ENCODE peak calls at places on chromosomes 6 and 20, in seven cellular contexts. J is left ventricle myocardium inferior; N is effector memory CD4-positive, alpha-beta T cell; F is psoas muscle; W is aorta; Y is CD8-positive, alpha-beta T cell; G is heart left ventricle. C is an unnamed sample.

GRCh38 chr20:38133680-38134426 is 31.2 kb downstream of the TGM2 start:
- DNase-seq in F (no peak), Y (no peak), J (no peak), W (peak; percentile 16), N (no peak), G (no peak), C (no peak)

GRCh38 chr20:38267251-38267650 is 6.7 kb upstream of the KIAA1755 start:
- DNase-seq in N (no peak), G (no peak), F (no peak), Y (no peak), J (no peak), W (no peak), C (no peak)

GRCh38 chr6:37695857-37696219 is 1.8 kb downstream of the MDGA1 start:
- DNase-seq in Y (no peak), F (no peak), J (no peak), G (no peak), W (no peak), N (no peak), C (no peak)

GRCh38 chr6:25833136-25833535 is 1.3 kb upstream of the SLC17A1 start:
- DNase-seq in F (no peak), J (no peak), W (no peak), Y (no peak), G (no peak), N (no peak), C (no peak)

GRCh38 chr6:100465701-100466409 is 1.1 kb upstream of the SIM1 start:
- DNase-seq in G (no peak), Y (no peak), N (no peak), J (no peak), F (no peak), W (no peak), C (no peak)

GRCh38 chr6:8064638-8065518 is 689 bp upstream of the BLOC1S5 start:
- DNase-seq in G (no peak), Y (no peak), F (no peak), J (no peak), N (no peak), W (no peak), C (no peak)

GRCh38 chr6:16805190-16805860 is 44.1 kb upstream of the ATXN1 start:
- DNase-seq in J (no peak), N (no peak), G (no peak), F (no peak), W (no peak), Y (no peak), C (no peak)

GRCh38 chr20:8720089-8720488 is 348.8 kb upstream of the PLCB4 start:
- DNase-seq in Y (no peak), J (no peak), N (no peak), F (no peak), G (no peak), W (no peak), C (no peak)

GRCh38 chr6:14037402-14038277 is 79.9 kb upstream of the CD83 start:
- DNase-seq in W (no peak), J (no peak), Y (no peak), N (no peak), F (no peak), G (no peak), C (no peak)

GRCh38 chr6:44052419-44053011 is 74.7 kb downstream of the MRPL14 start:
- DNase-seq in F (peak; percentile 80), Y (no peak), W (peak; percentile 66), G (no peak), J (no peak), N (no peak), C (peak; percentile 86)

GRCh38 chr20:35947489-35947888 is 6.8 kb downstream of the SCAND1 start:
- DNase-seq in N (no peak), G (no peak), Y (peak; percentile 29), W (no peak), F (no peak), J (no peak), C (no peak)

GRCh38 chr20:49486064-49486463 is 3.6 kb upstream of the KCNB1 start:
- DNase-seq in N (no peak), F (no peak), G (no peak), W (no peak), J (no peak), Y (no peak), C (no peak)

GRCh38 chr6:15265787-15266186 is 19.9 kb downstream of the JARID2 start:
- DNase-seq in J (no peak), Y (no peak), F (no peak), W (no peak), N (no peak), G (no peak), C (no peak)

GRCh38 chr6:68638225-68638900 is 3.3 kb downstream of the ADGRB3 start:
- DNase-seq in F (no peak), J (peak; percentile 26), G (peak; percentile 18), W (peak; percentile 54), N (no peak), Y (no peak), C (no peak)

GRCh38 chr6:27188206-27188884 is 59.2 kb upstream of the PRSS16 start:
- DNase-seq in F (peak; percentile 63), Y (peak; percentile 23), J (peak; percentile 28), W (peak; percentile 68), N (no peak), G (peak; percentile 34), C (peak; percentile 36)

GRCh38 chr20:62741701-62742491 is 33.3 kb downstream of the NTSR1 start:
- DNase-seq in G (no peak), W (peak; percentile 41), F (peak; percentile 46), N (no peak), J (peak; percentile 4), Y (no peak), C (no peak)

GRCh38 chr20:37872161-37872560 is 30.8 kb upstream of the VSTM2L start:
- DNase-seq in G (no peak), J (no peak), N (no peak), F (no peak), W (peak; percentile 32), Y (no peak), C (no peak)

GRCh38 chr20:25246182-25246943 is 1.5 kb upstream of the PYGB start:
- DNase-seq in Y (no peak), W (no peak), N (no peak), G (no peak), F (no peak), J (no peak), C (no peak)

GRCh38 chr20:63735859-63736718 is at the start of gene LIME1:
- DNase-seq in Y (peak; percentile 87), J (no peak), N (peak; percentile 71), F (peak; percentile 58), W (peak; percentile 63), G (peak; percentile 26), C (no peak)

GRCh38 chr6:41568585-41569384 is 22.6 kb downstream of the FOXP4 start:
- DNase-seq in G (no peak), N (no peak), J (peak; percentile 38), W (no peak), Y (no peak), F (no peak), C (no peak)

GRCh38 chr6:41565701-41566100 is 19.5 kb downstream of the FOXP4 start:
- DNase-seq in J (no peak), Y (no peak), F (peak; percentile 28), W (no peak), N (no peak), G (no peak), C (no peak)

GRCh38 chr6:41564448-41565142 is 18.4 kb downstream of the FOXP4 start:
- DNase-seq in G (no peak), W (no peak), J (no peak), Y (no peak), F (peak; percentile 12), N (no peak), C (no peak)

GRCh38 chr6:41568202-41568584 is 22.0 kb downstream of the FOXP4 start:
- DNase-seq in J (no peak), Y (no peak), G (no peak), N (no peak), F (no peak), W (no peak), C (no peak)

DNA sequence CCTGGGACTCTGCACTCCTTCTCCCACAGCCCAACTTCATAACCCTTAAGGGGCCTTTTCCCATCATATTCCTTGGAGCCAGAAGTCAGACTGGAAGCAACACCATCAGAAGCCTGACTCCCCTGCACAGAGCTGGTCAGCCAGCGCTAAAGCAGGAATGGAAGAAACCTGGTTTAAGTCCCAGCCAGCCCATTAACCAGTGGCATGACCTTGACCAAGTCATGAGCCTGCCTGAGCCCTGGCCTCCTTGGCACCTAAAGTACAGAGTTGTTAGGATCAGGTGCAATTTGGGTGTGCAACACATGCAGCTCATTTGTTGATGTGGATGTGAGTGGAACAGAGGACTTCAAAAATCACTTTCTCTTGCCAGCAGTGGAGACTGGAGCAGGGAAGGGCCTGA is 20.8 kb downstream of the FOXP4 start:
- DNase-seq in F (no peak), N (no peak), W (no peak), J (no peak), G (no peak), Y (no peak), C (no peak)
- H3K27ac ChIP-seq in F (no peak overlapping the region), N (no peak overlapping the region), W (no peak overlapping the region), J (peak overlapping the region; percentile 76), G (no peak overlapping the region), Y (no peak overlapping the region), C (no peak overlapping the region)

GRCh38 chr6:20333870-20334269 is 67.8 kb upstream of the E2F3 start:
- DNase-seq in J (no peak), N (no peak), W (no peak), G (no peak), Y (no peak), F (no peak), C (no peak)
- H3K9me3 ChIP-seq in J (no peaks in the 10 kb centered on the region), N (no peaks in the 10 kb centered on the region), W (peaks cover 4% of the 10 kb centered on the region), G (no peaks in the 10 kb centered on the region), Y (no peaks in the 10 kb centered on the region), F (no peaks in the 10 kb centered on the region), C (no peaks in the 10 kb centered on the region)

DNA sequence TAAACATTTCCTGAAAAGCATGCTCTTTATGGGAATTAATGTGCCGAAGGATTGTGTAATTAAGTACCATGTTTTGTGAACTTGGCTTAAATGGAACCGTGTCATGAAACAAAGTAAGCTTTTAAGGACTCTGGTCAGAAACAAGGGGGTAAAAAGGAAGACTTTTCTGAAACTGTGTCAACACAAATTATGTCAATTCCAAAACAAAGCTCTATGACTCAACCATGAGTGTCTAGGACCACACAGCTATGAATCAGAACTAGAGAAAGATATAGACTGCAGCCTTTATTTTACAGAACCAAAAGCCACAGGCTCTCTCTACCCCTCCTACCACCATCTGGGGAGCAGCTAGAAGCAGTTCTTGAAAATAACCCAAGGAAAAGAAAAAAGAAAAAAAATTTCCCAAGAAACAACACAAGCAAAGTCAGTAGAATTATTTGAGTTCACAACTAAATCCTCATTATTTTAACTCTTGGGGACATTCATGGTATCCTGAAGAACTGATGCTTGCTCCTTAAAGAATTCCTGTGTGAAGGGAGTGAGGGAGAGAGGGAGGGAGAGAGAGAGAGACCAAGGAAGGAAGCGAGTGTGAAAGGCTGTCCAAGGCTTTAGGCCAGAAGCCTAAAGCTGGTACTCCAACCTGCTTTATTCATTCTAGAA is 81.9 kb downstream of the ZMYND8 start:
- DNase-seq in G (no peak), Y (no peak), F (no peak), J (no peak), N (no peak), W (no peak), C (no peak)
- H3K36me3 ChIP-seq in G (peaks cover 25% of the 10 kb centered on the region), Y (peaks cover 8% of the 10 kb centered on the region), F (peaks cover 46% of the 10 kb centered on the region), J (peaks cover 43% of the 10 kb centered on the region), N (peaks cover 21% of the 10 kb centered on the region), W (no peaks in the 10 kb centered on the region), C (no peaks in the 10 kb centered on the region)

DNA sequence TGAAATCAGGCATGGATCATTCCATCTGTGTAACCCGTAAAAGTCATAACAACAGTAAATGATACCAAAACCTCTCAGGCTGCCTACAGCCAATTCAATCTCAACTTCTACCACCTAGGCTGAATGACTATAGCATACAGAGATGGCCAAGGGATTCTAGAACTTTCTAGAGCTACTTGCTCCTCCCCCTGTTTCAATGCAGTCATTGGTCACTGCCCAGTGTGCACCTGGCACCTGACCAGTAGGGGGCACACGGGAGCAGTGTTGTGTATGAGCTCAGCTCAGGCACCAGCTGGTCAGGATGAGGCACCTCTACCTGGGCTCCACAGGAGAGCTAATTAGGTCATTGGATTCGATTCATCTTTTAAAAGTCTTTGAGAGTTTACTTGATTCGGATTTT is 86.2 kb downstream of the PLEKHG1 start:
- DNase-seq in W (no peak), Y (peak; percentile 33), N (peak; percentile 23), J (no peak), G (peak; percentile 29), F (no peak), C (no peak)
- H3K27ac ChIP-seq in W (no peak overlapping the region), Y (no peak overlapping the region), N (no peak overlapping the region), J (peak overlapping the region; percentile 85), G (peak overlapping the region; percentile 91), F (peak overlapping the region; percentile 27), C (peak overlapping the region; percentile 73)